ENCODE peak calls at places on chromosome 13, in four cellular contexts. G, O, S and Q are unnamed samples.
A peak's percentile ranks its signal among the peaks of the same experiment; 100 is the strongest.

GRCh38 chr13:24040835-24041234 is 119.7 kb upstream of the SPATA13 start:
- DNase-seq in G (peak; percentile 28), O (no peak), S (no peak), Q (no peak)

GRCh38 chr13:49357694-49358093 is 86.2 kb downstream of the CAB39L start:
- DNase-seq in G (no peak), O (no peak), S (no peak), Q (peak; percentile 87)

GRCh38 chr13:40230833-40231266 is 435.6 kb downstream of the FOXO1 start:
- DNase-seq in G (no peak), O (no peak), S (no peak), Q (peak; percentile 59)

GRCh38 chr13:113616991-113617749 is 32.6 kb downstream of the TFDP1 start:
- DNase-seq in G (peak; percentile 69), O (no peak), S (no peak), Q (no peak)

GRCh38 chr13:113050856-113051431 is 54.6 kb upstream of the F7 start:
- DNase-seq in G (peak; percentile 48), O (no peak), S (no peak), Q (no peak)

GRCh38 chr13:95296326-95296939 is 4.8 kb downstream of the ABCC4 start:
- DNase-seq in G (peak; percentile 80), O (peak; percentile 28), S (peak; percentile 21), Q (peak; percentile 39)

GRCh38 chr13:33218020-33218419 is 67.5 kb downstream of the STARD13 start:
- DNase-seq in G (peak; percentile 44), O (no peak), S (peak; percentile 15), Q (peak; percentile 43)

GRCh38 chr13:25902946-25903345 is 148.9 kb downstream of the SHISA2 start:
- DNase-seq in G (no peak), O (peak; percentile 50), S (no peak), Q (no peak)

GRCh38 chr13:105083986-105084385 is 1451.5 kb downstream of the EFNB2 start:
- DNase-seq in G (no peak), O (no peak), S (no peak), Q (no peak)

GRCh38 chr13:45773944-45774343 is 71.8 kb downstream of the CBY2 start:
- DNase-seq in G (no peak), O (no peak), S (no peak), Q (no peak)

GRCh38 chr13:46131705-46132104 is 26.9 kb upstream of the CPB2 start:
- DNase-seq in G (no peak), O (no peak), S (no peak), Q (no peak)

GRCh38 chr13:47983070-47983469 is 18.0 kb downstream of the SUCLA2 start:
- DNase-seq in G (no peak), O (no peak), S (no peak), Q (no peak)

GRCh38 chr13:106418556-106418955 is 116.9 kb downstream of the EFNB2 start:
- DNase-seq in G (no peak), O (no peak), S (no peak), Q (peak; percentile 93)

GRCh38 chr13:51342706-51343105 is 3.2 kb downstream of the SERPINE3 start:
- DNase-seq in G (no peak), O (no peak), S (no peak), Q (peak; percentile 80)

GRCh38 chr13:27339299-27339698 is 68.7 kb downstream of the RASL11A start:
- DNase-seq in G (peak; percentile 89), O (peak; percentile 45), S (peak; percentile 78), Q (peak; percentile 50)

GRCh38 chr13:48876289-48876688 is 99.4 kb upstream of the FNDC3A start:
- DNase-seq in G (peak; percentile 81), O (no peak), S (no peak), Q (no peak)

GRCh38 chr13:36819811-36820140 is 754 bp downstream of the RFXAP start:
- DNase-seq in G (peak; percentile 65), O (no peak), S (no peak), Q (peak; percentile 52)

GRCh38 chr13:64453831-64454230 is 2776.3 kb downstream of the PCDH9 start:
- DNase-seq in G (peak; percentile 11), O (no peak), S (no peak), Q (no peak)

GRCh38 chr13:95083758-95084157 is 217.5 kb downstream of the ABCC4 start:
- DNase-seq in G (no peak), O (no peak), S (no peak), Q (peak; percentile 84)

GRCh38 chr13:74966814-74967213 is 515.2 kb downstream of the TBC1D4 start:
- DNase-seq in G (no peak), O (no peak), S (no peak), Q (peak; percentile 4)

GRCh38 chr13:112812306-112813034 is 122.6 kb downstream of the ATP11A start:
- DNase-seq in G (no peak), O (no peak), S (no peak), Q (no peak)

GRCh38 chr13:104831823-104832222 is 1703.6 kb downstream of the EFNB2 start:
- DNase-seq in G (peak; percentile 47), O (no peak), S (no peak), Q (no peak)

DNA sequence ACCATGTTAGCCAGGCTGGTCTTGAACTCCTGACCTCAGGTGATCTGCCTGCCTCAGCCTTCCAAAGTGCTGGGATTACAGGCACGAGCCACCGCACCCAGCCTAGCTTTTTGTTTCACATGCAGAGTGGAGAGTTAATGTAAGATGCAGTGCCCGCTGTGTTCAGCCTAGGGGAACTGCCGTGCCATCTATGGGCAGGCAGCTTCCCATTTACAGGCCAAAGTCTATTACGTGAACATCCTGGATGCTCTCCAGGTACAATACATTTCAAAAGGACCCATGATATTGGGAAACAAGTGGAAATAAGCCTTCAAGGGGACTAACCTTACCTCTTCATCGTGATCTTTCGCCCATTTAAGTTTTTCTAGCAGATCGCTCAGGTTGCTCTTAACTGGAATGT is 10.1 kb downstream of the POGLUT2 start:
- DNase-seq in G (no peak), O (no peak), S (no peak), Q (no peak)
- H2AFZ ChIP-seq in G (no peak overlapping the region), O (no peak overlapping the region), S (no peak overlapping the region), Q (no peak overlapping the region)

DNA sequence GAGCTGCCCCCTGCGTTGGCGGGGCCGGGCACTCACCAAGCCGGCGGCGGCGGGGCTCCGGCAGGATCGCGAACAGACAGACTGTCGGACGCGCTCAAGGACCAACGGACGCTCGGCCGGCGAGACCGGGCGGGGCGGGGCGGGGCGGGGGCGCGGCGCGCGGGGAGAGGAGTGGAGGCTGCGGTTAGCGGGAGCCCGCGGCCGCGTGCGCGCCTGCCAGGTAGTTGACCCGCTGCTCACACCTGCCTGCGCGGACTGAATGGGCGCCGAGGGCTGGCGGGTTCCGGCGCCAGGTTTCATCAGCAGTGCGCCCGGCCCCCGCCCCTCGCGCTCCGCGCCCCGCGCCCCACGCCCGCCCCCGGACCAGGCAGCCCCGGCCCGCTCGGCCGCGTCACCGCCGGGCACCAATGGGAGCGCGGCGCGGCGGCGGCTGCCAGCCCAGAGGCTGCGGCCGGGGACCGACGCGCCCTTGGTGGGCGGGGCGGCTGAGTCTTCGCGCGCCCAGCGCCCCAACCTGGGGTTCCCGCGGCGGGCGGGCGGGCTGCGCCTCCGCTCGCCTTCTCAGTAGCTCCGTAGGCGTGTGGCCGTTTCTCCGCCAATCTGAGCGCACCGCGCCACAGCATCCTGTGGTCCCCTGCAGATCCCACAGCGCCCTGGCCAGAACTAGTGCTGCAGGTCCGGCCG is at the start of gene SLC7A1:
- DNase-seq in G (peak; percentile 95), O (peak; percentile 83), S (peak; percentile 59), Q (peak; percentile 96)
- TF ChIP-seq EZH2phosphoT487 in G (no peak), O (no peak), S (no peak), Q (no peak)

GRCh38 chr13:65940720-65941119 is 1289.4 kb downstream of the PCDH9 start:
- DNase-seq in G (no peak), O (no peak), S (no peak), Q (no peak)

GRCh38 chr13:65943024-65943423 is 1287.1 kb downstream of the PCDH9 start:
- DNase-seq in G (no peak), O (no peak), S (no peak), Q (no peak)

GRCh38 chr13:65946387-65946786 is 1283.7 kb downstream of the PCDH9 start:
- DNase-seq in G (no peak), O (no peak), S (no peak), Q (no peak)

DNA sequence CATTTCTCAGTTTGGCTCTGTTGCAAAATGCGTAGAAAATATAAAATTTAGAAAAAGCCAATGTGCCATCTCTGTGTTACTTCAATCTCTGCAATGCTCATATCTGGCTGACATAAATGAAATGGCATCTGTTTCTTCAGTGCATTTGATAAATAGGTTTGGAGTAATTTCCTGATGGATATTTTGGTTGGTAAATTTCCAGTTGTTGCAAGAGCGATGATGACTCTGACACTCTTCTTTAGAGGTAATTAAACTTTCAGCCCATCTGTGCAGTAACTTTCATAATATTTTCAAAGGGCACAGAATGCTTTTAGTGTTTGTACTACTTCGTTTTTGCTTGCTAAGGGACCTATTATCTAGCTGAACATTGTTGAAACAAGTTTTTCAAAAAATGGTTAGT is 1286.4 kb downstream of the PCDH9 start:
- DNase-seq in G (no peak), O (no peak), S (no peak), Q (no peak)
- H2AFZ ChIP-seq in G (no peak overlapping the region), O (no peak overlapping the region), S (no peak overlapping the region), Q (no peak overlapping the region)

DNA sequence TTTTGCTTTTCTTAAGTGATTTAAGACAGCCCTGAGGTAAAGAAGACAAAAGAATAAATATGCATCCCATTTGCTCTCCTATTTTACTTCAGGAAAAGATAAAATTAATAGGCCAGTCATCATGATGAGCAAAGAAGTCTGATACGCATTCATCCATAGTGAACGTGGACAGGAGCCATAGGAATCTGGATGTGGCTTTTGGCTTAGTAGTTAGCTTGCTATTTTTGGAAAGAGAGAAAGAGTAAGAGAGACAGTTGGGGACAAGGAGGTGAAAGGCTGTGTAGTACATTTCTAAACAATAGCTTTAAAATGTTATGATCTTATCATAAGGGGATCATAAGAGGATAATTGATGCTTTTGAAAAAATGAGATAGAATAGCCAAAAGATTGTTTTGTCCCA is 545.2 kb downstream of the IRS2 start:
- DNase-seq in G (no peak), O (no peak), S (no peak), Q (peak; percentile 68)
- TF ChIP-seq EZH2phosphoT487 in G (no peak), O (no peak), S (no peak), Q (no peak)

GRCh38 chr13:98909016-98909415 is 68.8 kb downstream of the DOCK9 start:
- DNase-seq in G (no peak), O (no peak), S (no peak), Q (peak; percentile 27)
- H2AFZ ChIP-seq in G (no peak overlapping the region), O (no peak overlapping the region), S (no peak overlapping the region), Q (no peak overlapping the region)

GRCh38 chr13:20616059-20616797 is 49.3 kb downstream of the IFT88 start:
- DNase-seq in G (no peak), O (no peak), S (no peak), Q (peak; percentile 86)
- TF ChIP-seq EZH2phosphoT487 in G (no peak), O (no peak), S (no peak), Q (no peak)

GRCh38 chr13:31625115-31625514 is 114.2 kb upstream of the RXFP2 start:
- DNase-seq in G (no peak), O (no peak), S (no peak), Q (peak; percentile 59)
- H2AFZ ChIP-seq in G (peak overlapping the region; percentile 61), O (no peak overlapping the region), S (no peak overlapping the region), Q (peak overlapping the region; percentile 19)

DNA sequence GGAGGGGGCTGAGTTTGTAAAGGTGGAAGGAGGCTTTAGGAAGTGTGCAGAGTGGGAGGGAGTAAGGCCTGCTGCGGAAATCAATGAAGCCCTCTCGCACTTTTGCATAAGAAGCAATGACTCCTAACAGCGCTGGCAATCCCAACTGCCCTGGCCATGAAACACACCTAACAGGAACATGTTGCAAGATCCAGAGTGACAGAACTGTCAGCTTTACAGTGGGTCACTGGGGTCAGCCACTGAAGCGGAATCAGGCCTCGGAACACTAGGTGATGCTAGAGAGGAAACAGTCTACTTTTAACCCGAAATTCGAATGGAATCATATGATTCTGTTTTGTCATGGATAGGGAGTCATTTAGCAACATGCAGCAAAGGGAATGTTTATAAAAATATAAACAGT is 54.4 kb downstream of the FGF14 start:
- DNase-seq in G (peak; percentile 10), O (no peak), S (no peak), Q (no peak)
- TF ChIP-seq EZH2phosphoT487 in G (no peak), O (no peak), S (no peak), Q (no peak)